ENCODE peak calls at places on chromosome 20, in six cellular contexts. E, K, N, I, V and H are unnamed samples.

GRCh38 chr20:24608926-24609667 is 139.7 kb downstream of the SYNDIG1 start:
- DNase-seq in E (no peak), V (no peak), I (no peak), N (no peak), K (no peak), H (no peak)

GRCh38 chr20:50360921-50361320 is 149.3 kb upstream of the PTPN1 start:
- DNase-seq in V (no peak), E (no peak), I (no peak), K (no peak), N (no peak), H (no peak)

GRCh38 chr20:43938932-43939761 is 24.5 kb downstream of the TOX2 start:
- DNase-seq in I (no peak), K (peak), E (no peak), N (no peak), V (no peak), H (peak)

GRCh38 chr20:57435498-57436222 is 44.5 kb downstream of the RBM38 start:
- DNase-seq in V (no peak), K (peak), N (peak), E (no peak), I (no peak), H (no peak)

GRCh38 chr20:5797843-5798462 is 47.8 kb downstream of the SHLD1 start:
- DNase-seq in I (no peak), V (no peak), E (no peak), N (no peak), K (no peak), H (no peak)

GRCh38 chr20:49729780-49730179 is 16.1 kb upstream of the B4GALT5 start:
- DNase-seq in N (no peak), E (no peak), K (no peak), I (no peak), V (no peak), H (no peak)

GRCh38 chr20:10848810-10849370 is 175.1 kb upstream of the JAG1 start:
- DNase-seq in V (no peak), K (no peak), I (no peak), E (no peak), N (no peak), H (peak)

GRCh38 chr20:56995635-56996075 is 270.8 kb downstream of the BMP7 start:
- DNase-seq in V (no peak), I (no peak), E (no peak), N (no peak), K (no peak), H (no peak)

GRCh38 chr20:13436530-13436929 is 202.2 kb downstream of the TASP1 start:
- DNase-seq in I (no peak), K (no peak), V (no peak), N (no peak), E (no peak), H (peak)

GRCh38 chr20:32168184-32168910 is 39.2 kb downstream of the PLAGL2 start:
- DNase-seq in V (no peak), N (peak), K (no peak), E (no peak), I (no peak), H (peak)

GRCh38 chr20:31845300-31845863 is at the start of gene FOXS1:
- DNase-seq in V (no peak), I (peak), N (no peak), K (peak), E (no peak), H (no peak)

GRCh38 chr20:25439328-25439727 is 31.9 kb downstream of the GINS1 start:
- DNase-seq in N (no peak), V (no peak), I (no peak), K (no peak), E (no peak), H (no peak)

GRCh38 chr20:9610665-9611064 is 96.3 kb downstream of the LAMP5 start:
- DNase-seq in E (no peak), I (no peak), N (no peak), V (no peak), K (no peak), H (no peak)

GRCh38 chr20:16215056-16215455 is 358.2 kb downstream of the KIF16B start:
- DNase-seq in V (no peak), I (no peak), K (no peak), N (no peak), E (no peak), H (no peak)

GRCh38 chr20:60695223-60695622 is 556.8 kb upstream of the CDH4 start:
- DNase-seq in N (no peak), V (no peak), E (no peak), I (no peak), K (no peak), H (peak)

GRCh38 chr20:63966172-63966943 is 3.4 kb downstream of the ZNF512B start:
- DNase-seq in E (no peak), I (no peak), K (no peak), V (no peak), N (no peak), H (no peak)

GRCh38 chr20:56343861-56344381 is 14.9 kb upstream of the FAM210B start:
- DNase-seq in I (peak), N (no peak), K (peak), E (peak), V (peak), H (no peak)

GRCh38 chr20:43915209-43916072 is 789 bp downstream of the TOX2 start:
- DNase-seq in I (no peak), E (no peak), K (no peak), N (no peak), V (peak), H (no peak)

GRCh38 chr20:44089987-44090674 is 96.9 kb downstream of the JPH2 start:
- DNase-seq in I (no peak), N (peak), E (no peak), V (no peak), K (peak), H (no peak)